ENCODE peak calls at places on chromosomes 7 and 10, in four cellular contexts. G is GM13976, N is GM12865, H is body of pancreas. R is an unnamed sample.

GRCh38 chr7:150388709-150389531 is 9.8 kb downstream of the ZNF775 start:
- DNase-seq in N (no peak), G (no peak), H (peak), R (no peak)

GRCh38 chr10:33588974-33589600 is 254.6 kb upstream of the NRP1 start:
- DNase-seq in H (no peak), G (no peak), N (no peak), R (no peak)

GRCh38 chr10:60975716-60976115 is 31.7 kb upstream of the RHOBTB1 start:
- DNase-seq in G (no peak), N (no peak), H (no peak), R (no peak)

GRCh38 chr10:127892743-127893142 is at the start of gene CLRN3:
- DNase-seq in N (no peak), G (no peak), H (no peak), R (no peak)

GRCh38 chr10:484925-485661 is 204.4 kb downstream of the DIP2C start:
- DNase-seq in G (peak), H (no peak), N (peak), R (no peak)

GRCh38 chr10:119395287-119396007 is 147.1 kb downstream of the RGS10 start:
- DNase-seq in G (peak), N (peak), H (no peak), R (no peak)

GRCh38 chr10:22652988-22653431 is 61.4 kb downstream of the PIP4K2A start:
- DNase-seq in G (no peak), N (no peak), H (no peak), R (no peak)

GRCh38 chr7:91347288-91347687 is 83.1 kb downstream of the FZD1 start:
- DNase-seq in G (no peak), N (no peak), H (no peak), R (no peak)

GRCh38 chr10:14859775-14860174 is 18.9 kb upstream of the SUV39H2 start:
- DNase-seq in N (no peak), G (no peak), H (no peak), R (no peak)

GRCh38 chr7:100483101-100483727 is 513 bp upstream of the NYAP1 start:
- DNase-seq in H (peak), N (peak), G (peak), R (peak)

GRCh38 chr10:43844236-43844635 is 195.6 kb upstream of the ZNF32 start:
- DNase-seq in N (no peak), G (no peak), H (no peak), R (no peak)

GRCh38 chr10:76091821-76092394 is 660.5 kb downstream of the LRMDA start:
- DNase-seq in G (no peak), N (no peak), H (no peak), R (no peak)

GRCh38 chr10:131111474-131112080 is 199.9 kb downstream of the TCERG1L start:
- DNase-seq in H (no peak), N (no peak), G (no peak), R (no peak)

GRCh38 chr10:873020-873419 is 58.5 kb downstream of the LARP4B start:
- DNase-seq in H (no peak), G (no peak), N (no peak), R (no peak)

GRCh38 chr7:22319424-22320403 is 37.2 kb downstream of the RAPGEF5 start:
- DNase-seq in N (no peak), G (no peak), H (no peak), R (no peak)

GRCh38 chr7:131293018-131293417 is 34.7 kb upstream of the MKLN1 start:
- DNase-seq in G (no peak), H (no peak), N (no peak), R (peak)

GRCh38 chr10:52818019-52818418 is 45.4 kb upstream of the MBL2 start:
- DNase-seq in N (peak), G (peak), H (no peak), R (peak)

GRCh38 chr10:84820121-84820520 is 491.7 kb downstream of the CCSER2 start:
- DNase-seq in N (peak), G (no peak), H (no peak), R (peak)

GRCh38 chr7:21448974-21449373 is 21.1 kb downstream of the SP4 start:
- DNase-seq in N (no peak), G (no peak), H (no peak), R (no peak)

GRCh38 chr7:20217193-20217948 is at the start of gene MACC1:
- DNase-seq in N (peak), G (no peak), H (peak), R (peak)

GRCh38 chr10:127452568-127452967 is 96.5 kb upstream of the NPS start:
- DNase-seq in G (no peak), H (no peak), N (no peak), R (no peak)

GRCh38 chr10:132362151-132362611 is 30.2 kb downstream of the LRRC27 start:
- DNase-seq in G (no peak), H (no peak), N (no peak), R (no peak)

GRCh38 chr10:86252573-86252972 is 114.0 kb downstream of the GRID1 start:
- DNase-seq in H (no peak), N (no peak), G (no peak), R (no peak)

GRCh38 chr10:86690231-86690630 is 21.9 kb downstream of the LDB3 start:
- DNase-seq in G (no peak), H (no peak), N (no peak), R (no peak)

GRCh38 chr10:34213193-34213804 is 601.8 kb downstream of the PARD3 start:
- DNase-seq in H (no peak), N (no peak), G (no peak), R (no peak)

GRCh38 chr7:106151459-106152312 is 39.6 kb upstream of the SYPL1 start:
- DNase-seq in N (no peak), H (no peak), G (no peak), R (no peak)

GRCh38 chr10:123637326-123637880 is 28.8 kb upstream of the GPR26 start:
- DNase-seq in G (no peak), N (no peak), H (no peak), R (peak)

GRCh38 chr7:6221340-6222319 is 50.8 kb downstream of the CYTH3 start:
- DNase-seq in H (no peak), N (peak), G (peak), R (no peak)

GRCh38 chr7:12524794-12525386 is 45.6 kb upstream of the SCIN start:
- DNase-seq in N (peak), G (peak), H (no peak), R (peak)

GRCh38 chr7:120925392-120925791 is 25.2 kb upstream of the ING3 start:
- DNase-seq in N (no peak), H (no peak), G (no peak), R (no peak)

GRCh38 chr10:14507156-14507555 is 176.4 kb upstream of the FRMD4A start:
- DNase-seq in N (peak), G (no peak), H (no peak), R (no peak)

GRCh38 chr7:65307651-65308299 is 65.9 kb upstream of the ZNF92 start:
- DNase-seq in H (peak), G (peak), N (peak), R (peak)

GRCh38 chr10:30534465-30535144 is 94.9 kb downstream of the LYZL2 start:
- DNase-seq in H (peak), N (peak), G (peak), R (peak)

GRCh38 chr7:105224884-105225651 is 163.7 kb downstream of the SRPK2 start:
- DNase-seq in H (peak), G (peak), N (peak), R (peak)

GRCh38 chr10:6086375-6087233 is 2.2 kb upstream of the RBM17 start:
- DNase-seq in N (peak), H (peak), G (peak), R (peak)

GRCh38 chr10:115390607-115391006 is 297.4 kb downstream of the ATRNL1 start:
- DNase-seq in N (no peak), H (no peak), G (no peak), R (no peak)

GRCh38 chr10:17475661-17476060 is 21.3 kb upstream of the ST8SIA6 start:
- DNase-seq in N (no peak), H (no peak), G (no peak), R (no peak)

GRCh38 chr10:17473228-17473950 is 19.0 kb upstream of the ST8SIA6 start:
- DNase-seq in G (no peak), N (no peak), H (no peak), R (no peak)

GRCh38 chr10:17472481-17473227 is 18.3 kb upstream of the ST8SIA6 start:
- DNase-seq in G (no peak), N (no peak), H (no peak), R (no peak)

GRCh38 chr10:17476073-17476472 is 21.7 kb upstream of the ST8SIA6 start:
- DNase-seq in N (peak), G (no peak), H (no peak), R (no peak)

GRCh38 chr10:17474595-17474994 is 20.2 kb upstream of the ST8SIA6 start:
- DNase-seq in H (no peak), N (no peak), G (no peak), R (peak)
- TF ChIP-seq CTCF in H (no peak), N (no peak), G (no peak), R (peak)

DNA sequence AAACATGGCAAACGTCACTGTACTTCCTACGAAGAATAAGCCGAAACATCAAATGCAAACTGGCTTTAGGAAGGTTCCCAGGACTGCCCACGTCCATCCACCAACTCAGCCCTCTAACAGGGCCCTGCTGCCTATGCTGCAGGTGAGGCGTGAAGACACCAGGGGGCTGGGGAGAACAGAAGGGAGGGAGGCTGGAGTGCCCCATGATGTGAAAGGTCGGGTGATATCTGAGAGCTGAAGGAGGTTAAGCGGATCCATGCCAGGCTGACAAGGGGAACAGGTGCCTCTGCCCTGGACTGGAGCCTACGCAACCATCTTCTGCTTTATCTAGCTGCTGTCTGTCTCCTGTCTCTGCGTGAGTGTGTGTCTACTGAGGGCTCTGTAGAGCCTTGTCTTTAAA is 40.2 kb upstream of the ATP6V0A4 start:
- DNase-seq in G (no peak), N (no peak), H (no peak), R (no peak)
- TF ChIP-seq CTCF in G (no peak), N (no peak), H (no peak), R (no peak)

GRCh38 chr7:117012284-117013174 is 59.2 kb downstream of the ST7 start:
- DNase-seq in H (no peak), N (peak), G (no peak), R (peak)
- TF ChIP-seq CTCF in H (no peak), N (peak), G (peak), R (no peak)

GRCh38 chr10:67520924-67521520 is 175.0 kb downstream of the CTNNA3 start:
- DNase-seq in G (peak), N (peak), H (peak), R (peak)
- TF ChIP-seq CTCF in G (peak), N (peak), H (peak), R (peak)

DNA sequence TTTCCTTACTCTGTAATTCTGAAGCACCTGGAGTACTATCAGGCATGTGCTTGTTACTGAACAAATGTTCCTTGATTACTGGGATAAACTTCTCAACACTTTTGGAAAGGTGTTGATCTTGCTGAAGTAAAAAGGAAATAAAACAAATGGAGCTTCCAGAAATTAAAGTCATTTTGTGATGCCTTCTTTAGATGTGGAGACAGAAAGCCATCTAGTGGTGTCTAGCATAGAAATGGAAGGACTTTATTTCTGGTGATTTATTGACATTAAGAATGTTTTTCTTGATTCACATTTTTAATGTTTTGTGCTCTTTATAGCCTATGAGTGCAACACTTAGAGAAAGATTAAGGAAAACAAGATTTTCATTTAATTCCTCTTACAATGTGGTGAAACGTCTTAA is 1.4 kb downstream of the SFR1 start:
- DNase-seq in H (no peak), G (peak), N (no peak), R (peak)
- TF ChIP-seq CTCF in H (no peak), G (peak), N (peak), R (peak)

GRCh38 chr10:125144693-125145623 is 15.4 kb downstream of the CTBP2 start:
- DNase-seq in N (peak), G (peak), H (peak), R (peak)

GRCh38 chr10:125146791-125147604 is 13.4 kb downstream of the CTBP2 start:
- DNase-seq in H (peak), G (peak), N (no peak), R (peak)

GRCh38 chr10:125144209-125144608 is 16.2 kb downstream of the CTBP2 start:
- DNase-seq in G (no peak), N (no peak), H (no peak), R (no peak)

GRCh38 chr10:125148021-125148439 is 12.3 kb downstream of the CTBP2 start:
- DNase-seq in H (peak), N (no peak), G (no peak), R (peak)

DNA sequence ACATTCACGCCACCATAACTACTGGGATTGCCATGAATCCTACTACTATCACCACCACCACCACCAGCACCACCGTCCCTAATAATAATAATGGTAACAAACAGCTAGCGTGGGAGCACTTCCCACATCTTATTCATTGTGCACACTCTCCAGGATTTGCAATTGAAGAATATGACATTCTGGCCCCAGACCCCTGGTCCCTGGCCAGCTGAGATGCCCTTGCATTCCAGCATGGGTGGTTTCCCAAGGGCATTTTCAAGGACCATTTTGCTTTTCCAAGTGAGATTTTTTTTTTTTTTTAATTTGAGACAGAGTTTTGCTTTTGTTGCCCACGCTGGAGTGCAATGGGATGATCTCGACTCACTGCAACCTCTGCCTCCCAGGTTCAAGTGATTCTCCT is 14.7 kb downstream of the CTBP2 start:
- DNase-seq in G (no peak), N (no peak), H (no peak), R (no peak)
- TF ChIP-seq CTCF in G (no peak), N (no peak), H (no peak), R (no peak)

GRCh38 chr10:113872139-113873030 is 17.9 kb downstream of the NHLRC2 start:
- DNase-seq in H (no peak), G (no peak), N (peak), R (no peak)
- TF ChIP-seq CTCF in H (no peak), G (no peak), N (peak), R (no peak)

DNA sequence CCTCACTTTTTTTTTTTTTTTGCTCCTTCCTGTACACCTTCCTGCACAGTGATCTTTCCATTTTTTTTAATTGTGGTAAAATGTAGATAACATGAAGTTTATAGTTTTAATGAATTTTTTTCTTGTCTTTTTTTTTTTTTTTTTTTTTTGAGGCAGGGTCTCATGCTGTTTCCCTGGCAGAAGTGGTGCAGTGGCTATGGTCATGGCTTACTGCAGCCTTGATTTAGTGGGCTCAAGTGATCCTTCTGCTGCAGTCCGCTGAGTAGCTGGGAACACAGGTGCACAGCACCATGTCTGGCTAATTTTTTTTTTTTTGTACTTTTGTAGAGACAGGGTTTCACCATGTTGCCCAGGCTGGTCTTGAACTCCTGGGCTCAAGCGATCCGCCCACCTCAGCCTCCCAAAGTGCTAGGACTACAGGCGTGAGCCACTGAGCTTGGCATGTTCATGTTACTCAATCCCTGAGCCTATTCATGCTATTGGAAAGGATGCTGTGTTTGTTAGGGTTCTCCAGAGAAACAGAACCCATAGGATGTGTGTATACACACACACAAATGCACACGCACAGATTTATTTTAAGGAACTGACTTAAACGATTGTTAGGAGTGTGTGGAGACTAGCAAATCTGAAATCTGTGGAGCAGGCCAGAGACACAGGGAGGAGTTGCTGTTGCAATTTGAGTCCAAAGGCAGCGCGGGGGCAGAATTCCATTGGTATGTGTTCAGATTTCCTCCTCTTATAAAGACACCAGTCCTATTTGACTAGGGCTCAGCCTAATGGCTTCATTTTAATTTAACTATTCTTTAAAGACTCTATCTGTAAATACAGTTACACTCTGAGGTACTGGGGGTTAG is 29.1 kb downstream of the GALNT11 start:
- DNase-seq in H (peak), G (no peak), N (no peak), R (peak)
- TF ChIP-seq CTCF in H (no peak), G (no peak), N (no peak), R (no peak)

R was measured in MCF 10A.